ENCODE peak calls at places on chromosomes 11 and 22, in four cellular contexts. One of them, this sample, is unnamed.

GRCh38 chr11:126716456-126717083 is 284.0 kb downstream of the KIRREL3 start:
- DNase-seq in activated T-cell treated with anti-CD3 and anti-CD28 coated beads, Interleukin-2, amount 50 U/mL, for 1 hour: no peak
- DNase-seq in T-helper 9 cell: peak; percentile 32
- DNase-seq in GOT3: no peak
- DNase-seq in this sample: no peak

GRCh38 chr11:111373590-111373989 is 5.5 kb downstream of the POU2AF1 start:
- DNase-seq in GOT3: no peak
- DNase-seq in T-helper 9 cell: no peak
- DNase-seq in activated T-cell treated with anti-CD3 and anti-CD28 coated beads, Interleukin-2, amount 50 U/mL, for 1 hour: no peak
- DNase-seq in this sample: no peak

GRCh38 chr11:129731316-129731715 is 84.3 kb upstream of the TMEM45B start:
- DNase-seq in GOT3: no peak
- DNase-seq in activated T-cell treated with anti-CD3 and anti-CD28 coated beads, Interleukin-2, amount 50 U/mL, for 1 hour: no peak
- DNase-seq in T-helper 9 cell: no peak
- DNase-seq in this sample: no peak

GRCh38 chr11:63906585-63906984 is 10.4 kb downstream of the RCOR2 start:
- DNase-seq in GOT3: no peak
- DNase-seq in activated T-cell treated with anti-CD3 and anti-CD28 coated beads, Interleukin-2, amount 50 U/mL, for 1 hour: peak; percentile 66
- DNase-seq in T-helper 9 cell: peak; percentile 60
- DNase-seq in this sample: no peak

GRCh38 chr11:85831050-85831449 is 20.1 kb upstream of the SYTL2 start:
- DNase-seq in GOT3: no peak
- DNase-seq in T-helper 9 cell: no peak
- DNase-seq in activated T-cell treated with anti-CD3 and anti-CD28 coated beads, Interleukin-2, amount 50 U/mL, for 1 hour: no peak
- DNase-seq in this sample: no peak

GRCh38 chr11:12028303-12028702 is 19.9 kb upstream of the DKK3 start:
- DNase-seq in GOT3: no peak
- DNase-seq in T-helper 9 cell: no peak
- DNase-seq in activated T-cell treated with anti-CD3 and anti-CD28 coated beads, Interleukin-2, amount 50 U/mL, for 1 hour: no peak
- DNase-seq in this sample: no peak

GRCh38 chr11:94780432-94780831 is 12.3 kb downstream of the AMOTL1 start:
- DNase-seq in activated T-cell treated with anti-CD3 and anti-CD28 coated beads, Interleukin-2, amount 50 U/mL, for 1 hour: no peak
- DNase-seq in GOT3: no peak
- DNase-seq in T-helper 9 cell: no peak
- DNase-seq in this sample: no peak

GRCh38 chr11:17171342-17171741 is 36.4 kb downstream of the PIK3C2A start:
- DNase-seq in activated T-cell treated with anti-CD3 and anti-CD28 coated beads, Interleukin-2, amount 50 U/mL, for 1 hour: no peak
- DNase-seq in GOT3: no peak
- DNase-seq in T-helper 9 cell: no peak
- DNase-seq in this sample: no peak

GRCh38 chr11:72350752-72351151 is 83.6 kb downstream of the CLPB start:
- DNase-seq in GOT3: no peak
- DNase-seq in T-helper 9 cell: no peak
- DNase-seq in activated T-cell treated with anti-CD3 and anti-CD28 coated beads, Interleukin-2, amount 50 U/mL, for 1 hour: no peak
- DNase-seq in this sample: no peak

GRCh38 chr11:65434057-65434666 is 11.6 kb downstream of the NEAT1 start:
- DNase-seq in activated T-cell treated with anti-CD3 and anti-CD28 coated beads, Interleukin-2, amount 50 U/mL, for 1 hour: no peak
- DNase-seq in GOT3: no peak
- DNase-seq in T-helper 9 cell: no peak
- DNase-seq in this sample: no peak

GRCh38 chr11:57475671-57476222 is 15.4 kb downstream of the RTN4RL2 start:
- DNase-seq in GOT3: no peak
- DNase-seq in activated T-cell treated with anti-CD3 and anti-CD28 coated beads, Interleukin-2, amount 50 U/mL, for 1 hour: no peak
- DNase-seq in T-helper 9 cell: no peak
- DNase-seq in this sample: no peak

GRCh38 chr11:95154514-95154913 is 64.9 kb downstream of the ENDOD1 start:
- DNase-seq in T-helper 9 cell: peak; percentile 28
- DNase-seq in GOT3: no peak
- DNase-seq in activated T-cell treated with anti-CD3 and anti-CD28 coated beads, Interleukin-2, amount 50 U/mL, for 1 hour: peak; percentile 67
- DNase-seq in this sample: no peak

GRCh38 chr11:119108151-119108856 is 1.2 kb downstream of the C2CD2L start:
- DNase-seq in GOT3: no peak
- DNase-seq in activated T-cell treated with anti-CD3 and anti-CD28 coated beads, Interleukin-2, amount 50 U/mL, for 1 hour: no peak
- DNase-seq in T-helper 9 cell: no peak
- DNase-seq in this sample: peak; percentile 17

GRCh38 chr11:66718320-66718971 is 10.6 kb downstream of the SPTBN2 start:
- DNase-seq in GOT3: no peak
- DNase-seq in T-helper 9 cell: no peak
- DNase-seq in activated T-cell treated with anti-CD3 and anti-CD28 coated beads, Interleukin-2, amount 50 U/mL, for 1 hour: no peak
- DNase-seq in this sample: no peak

GRCh38 chr11:101909087-101909486 is 5.7 kb upstream of the CEP126 start:
- DNase-seq in GOT3: no peak
- DNase-seq in T-helper 9 cell: no peak
- DNase-seq in activated T-cell treated with anti-CD3 and anti-CD28 coated beads, Interleukin-2, amount 50 U/mL, for 1 hour: no peak
- DNase-seq in this sample: no peak

GRCh38 chr11:128653828-128654231 is 40.0 kb upstream of the FLI1 start:
- DNase-seq in GOT3: no peak
- DNase-seq in T-helper 9 cell: no peak
- DNase-seq in activated T-cell treated with anti-CD3 and anti-CD28 coated beads, Interleukin-2, amount 50 U/mL, for 1 hour: no peak
- DNase-seq in this sample: no peak

GRCh38 chr11:17634776-17635550 is 84.4 kb upstream of the MYOD1 start:
- DNase-seq in GOT3: no peak
- DNase-seq in T-helper 9 cell: no peak
- DNase-seq in activated T-cell treated with anti-CD3 and anti-CD28 coated beads, Interleukin-2, amount 50 U/mL, for 1 hour: no peak
- DNase-seq in this sample: no peak

GRCh38 chr11:17594686-17595192 is 47.7 kb downstream of the OTOG start:
- DNase-seq in T-helper 9 cell: no peak
- DNase-seq in GOT3: no peak
- DNase-seq in activated T-cell treated with anti-CD3 and anti-CD28 coated beads, Interleukin-2, amount 50 U/mL, for 1 hour: no peak
- DNase-seq in this sample: no peak

GRCh38 chr11:44680982-44681597 is 45.7 kb upstream of the TSPAN18 start:
- DNase-seq in T-helper 9 cell: peak; percentile 14
- DNase-seq in activated T-cell treated with anti-CD3 and anti-CD28 coated beads, Interleukin-2, amount 50 U/mL, for 1 hour: peak; percentile 52
- DNase-seq in GOT3: no peak
- DNase-seq in this sample: no peak

GRCh38 chr11:94588366-94588952 is 21.3 kb downstream of the PIWIL4 start:
- DNase-seq in GOT3: no peak
- DNase-seq in T-helper 9 cell: no peak
- DNase-seq in activated T-cell treated with anti-CD3 and anti-CD28 coated beads, Interleukin-2, amount 50 U/mL, for 1 hour: no peak
- DNase-seq in this sample: no peak

GRCh38 chr11:28759311-28759710 is 651.1 kb downstream of the METTL15 start:
- DNase-seq in activated T-cell treated with anti-CD3 and anti-CD28 coated beads, Interleukin-2, amount 50 U/mL, for 1 hour: no peak
- DNase-seq in GOT3: no peak
- DNase-seq in T-helper 9 cell: no peak
- DNase-seq in this sample: no peak

GRCh38 chr11:67644472-67645418 is 5.2 kb upstream of the TBX10 start:
- DNase-seq in activated T-cell treated with anti-CD3 and anti-CD28 coated beads, Interleukin-2, amount 50 U/mL, for 1 hour: no peak
- DNase-seq in GOT3: no peak
- DNase-seq in T-helper 9 cell: no peak
- DNase-seq in this sample: no peak

GRCh38 chr11:47355283-47356128 is 3.0 kb upstream of the MYBPC3 start:
- DNase-seq in activated T-cell treated with anti-CD3 and anti-CD28 coated beads, Interleukin-2, amount 50 U/mL, for 1 hour: no peak
- DNase-seq in GOT3: peak; percentile 77
- DNase-seq in T-helper 9 cell: no peak
- DNase-seq in this sample: peak; percentile 83

GRCh38 chr11:68314886-68315580 is 2.6 kb downstream of the LRP5 start:
- DNase-seq in GOT3: no peak
- DNase-seq in T-helper 9 cell: no peak
- DNase-seq in activated T-cell treated with anti-CD3 and anti-CD28 coated beads, Interleukin-2, amount 50 U/mL, for 1 hour: no peak
- DNase-seq in this sample: no peak

GRCh38 chr11:30445056-30445455 is 122.2 kb downstream of the ARL14EP start:
- DNase-seq in activated T-cell treated with anti-CD3 and anti-CD28 coated beads, Interleukin-2, amount 50 U/mL, for 1 hour: no peak
- DNase-seq in T-helper 9 cell: no peak
- DNase-seq in GOT3: no peak
- DNase-seq in this sample: no peak

GRCh38 chr22:39384750-39385480 is 14.7 kb upstream of the TAB1 start:
- DNase-seq in activated T-cell treated with anti-CD3 and anti-CD28 coated beads, Interleukin-2, amount 50 U/mL, for 1 hour: no peak
- DNase-seq in T-helper 9 cell: no peak
- DNase-seq in GOT3: no peak
- DNase-seq in this sample: no peak

GRCh38 chr22:24134090-24134846 is 47.0 kb upstream of the SUSD2 start:
- DNase-seq in GOT3: no peak
- DNase-seq in T-helper 9 cell: peak; percentile 37
- DNase-seq in activated T-cell treated with anti-CD3 and anti-CD28 coated beads, Interleukin-2, amount 50 U/mL, for 1 hour: peak; percentile 79
- DNase-seq in this sample: no peak

GRCh38 chr22:26646158-26646557 is 11.2 kb upstream of the MIAT start:
- DNase-seq in activated T-cell treated with anti-CD3 and anti-CD28 coated beads, Interleukin-2, amount 50 U/mL, for 1 hour: no peak
- DNase-seq in GOT3: no peak
- DNase-seq in T-helper 9 cell: no peak
- DNase-seq in this sample: no peak

This sample was measured in cerebellar nuclear complex.